ENCODE peak calls at places on chromosomes 13 and 19, in six cellular contexts. M, I, E, G, N and S are unnamed samples.

GRCh38 chr19:57305056-57305455 is 15.2 kb upstream of the ZNF543 start:
- DNase-seq in N (no peak), M (no peak), G (no peak), E (no peak), I (no peak), S (peak)

GRCh38 chr13:40031031-40031430 is 375.6 kb downstream of the COG6 start:
- DNase-seq in M (peak), N (peak), E (no peak), G (peak), I (peak), S (peak)

GRCh38 chr19:34471906-34472305 is 9.7 kb upstream of the WTIP start:
- DNase-seq in I (no peak), E (no peak), N (no peak), M (no peak), G (no peak), S (no peak)

GRCh38 chr13:109719962-109720646 is 66.3 kb downstream of the IRS2 start:
- DNase-seq in G (no peak), I (no peak), M (no peak), N (no peak), E (no peak), S (no peak)

GRCh38 chr19:10228393-10228792 is 2.7 kb downstream of the S1PR2 start:
- DNase-seq in E (no peak), I (no peak), M (no peak), G (no peak), N (no peak), S (no peak)

GRCh38 chr13:90518398-90518797 is 829.1 kb upstream of the MIR17HG start:
- DNase-seq in E (peak), M (no peak), G (no peak), I (no peak), N (no peak), S (no peak)

GRCh38 chr19:56110515-56111448 is 10.3 kb downstream of the ZNF787 start:
- DNase-seq in E (no peak), G (no peak), I (no peak), M (peak), N (peak), S (no peak)

GRCh38 chr13:24625870-24626419 is 54.3 kb upstream of the ATP12A start:
- DNase-seq in N (no peak), I (no peak), M (no peak), E (no peak), G (no peak), S (no peak)

GRCh38 chr13:34162545-34162936 is 344.6 kb downstream of the RFC3 start:
- DNase-seq in I (peak), M (no peak), N (no peak), G (no peak), E (no peak), S (no peak)

GRCh38 chr13:109738298-109738746 is 48.1 kb downstream of the IRS2 start:
- DNase-seq in E (no peak), I (no peak), G (no peak), N (no peak), M (no peak), S (peak)

GRCh38 chr13:90055121-90055520 is 1292.4 kb upstream of the MIR17HG start:
- DNase-seq in E (no peak), I (no peak), G (no peak), M (peak), N (no peak), S (peak)

GRCh38 chr19:51372649-51373504 is at the start of gene NKG7:
- DNase-seq in N (no peak), G (no peak), I (no peak), E (no peak), M (no peak), S (no peak)

GRCh38 chr19:6773323-6773931 is 919 bp downstream of the VAV1 start:
- DNase-seq in E (peak), N (no peak), G (peak), M (no peak), I (no peak), S (no peak)

GRCh38 chr19:55228015-55228391 is 560 bp downstream of the TMEM86B start:
- DNase-seq in M (no peak), E (no peak), I (no peak), N (no peak), G (no peak), S (no peak)

GRCh38 chr13:102658678-102659077 is 36.2 kb downstream of the METTL21C start:
- DNase-seq in M (peak), E (no peak), N (no peak), G (no peak), I (no peak), S (no peak)

GRCh38 chr13:100158569-100158968 is 69.7 kb downstream of the PCCA start:
- DNase-seq in N (no peak), E (no peak), M (no peak), I (no peak), G (no peak), S (no peak)

GRCh38 chr13:50894504-50894903 is 15.1 kb upstream of the RNASEH2B start:
- DNase-seq in N (no peak), E (no peak), G (no peak), M (no peak), I (no peak), S (no peak)

GRCh38 chr13:109547942-109548860 is 238.2 kb downstream of the IRS2 start:
- DNase-seq in I (no peak), N (no peak), E (peak), G (peak), M (no peak), S (no peak)

GRCh38 chr13:98103942-98104880 is 38.7 kb upstream of the FARP1 start:
- DNase-seq in N (no peak), G (peak), M (peak), I (no peak), E (no peak), S (peak)

GRCh38 chr13:64158910-64159309 is 2743.3 kb upstream of the PCDH20 start:
- DNase-seq in I (no peak), G (peak), E (no peak), M (peak), N (peak), S (no peak)

DNA sequence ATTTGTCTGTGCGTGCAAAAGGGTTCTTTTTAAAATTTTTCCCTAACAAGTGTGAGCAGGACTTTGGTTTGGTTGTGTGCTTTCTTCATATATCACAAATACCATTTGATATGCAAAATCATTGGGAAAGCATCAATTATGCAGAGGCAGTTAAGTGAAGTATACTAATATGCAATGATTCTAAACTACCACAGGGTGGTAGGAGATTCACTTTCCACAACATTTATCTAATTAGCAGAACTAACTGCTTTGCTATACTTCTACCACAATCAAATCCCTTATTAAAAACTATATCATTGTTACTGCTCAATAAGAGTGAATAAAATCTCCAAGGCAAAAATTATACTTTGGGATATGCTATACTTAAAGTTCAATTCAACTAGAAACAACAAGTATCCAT is 2738.9 kb upstream of the PCDH20 start:
- DNase-seq in E (no peak), N (no peak), G (peak), M (peak), I (peak), S (no peak)
- TF ChIP-seq CTCF in E (no peak), N (no peak), G (peak), M (peak), I (no peak), S (peak)

GRCh38 chr19:33195711-33196347 is 1.7 kb downstream of the LRP3 start:
- DNase-seq in M (no peak), N (no peak), G (no peak), E (no peak), I (no peak), S (no peak)
- H3K4me3 ChIP-seq in M (peak), N (peak), G (peak), E (no peak), I (peak), S (no peak)

DNA sequence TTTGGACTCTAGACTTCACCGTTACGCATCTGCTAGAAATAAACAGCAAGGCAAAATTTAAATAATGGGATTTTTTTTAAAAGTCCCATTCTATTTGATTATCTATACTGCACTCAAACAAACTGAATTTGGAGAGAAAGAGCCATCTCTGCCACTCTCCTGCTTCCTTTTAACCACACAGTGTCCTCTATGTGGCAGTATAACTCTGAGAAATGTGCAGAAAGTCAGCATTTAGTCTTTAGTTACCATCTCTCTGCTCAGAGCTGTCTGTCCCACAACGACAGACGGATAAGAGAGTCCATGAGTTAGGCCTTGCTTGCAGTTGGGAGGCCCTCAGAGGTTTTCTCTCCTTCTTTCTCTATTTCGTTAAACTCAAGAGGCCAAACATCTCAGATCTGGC is 21.2 kb downstream of the CCNA1 start:
- DNase-seq in G (peak), M (peak), N (no peak), E (peak), I (no peak), S (no peak)
- TF ChIP-seq CTCF in G (peak), M (peak), N (peak), E (peak), I (peak), S (peak)

GRCh38 chr19:19732579-19733501 is at the start of gene ZNF14:
- DNase-seq in E (peak), M (peak), N (peak), G (peak), I (peak), S (peak)
- H3K4me3 ChIP-seq in E (peak), M (peak), N (peak), G (peak), I (peak), S (peak)